ENCODE peak calls at places on chromosomes 5 and 9, in four cellular contexts. One of them, this sample, is unnamed.
A peak's percentile ranks its signal among the peaks of the same experiment; 100 is the strongest.

GRCh38 chr9:123926986-123927385 is 2.9 kb downstream of the DENND1A start:
- DNase-seq in GDM1: no peak
- DNase-seq in HT1080: no peak
- DNase-seq in CD8-positive, alpha-beta T cell: no peak
- DNase-seq in this sample: no peak

GRCh38 chr9:114366334-114367128 is 21.3 kb downstream of the AKNA start:
- DNase-seq in GDM1: no peak
- DNase-seq in HT1080: peak; percentile 88
- DNase-seq in CD8-positive, alpha-beta T cell: peak; percentile 59
- DNase-seq in this sample: no peak

GRCh38 chr5:136018814-136019777 is 9.7 kb upstream of the TGFBI start:
- DNase-seq in CD8-positive, alpha-beta T cell: no peak
- DNase-seq in GDM1: no peak
- DNase-seq in HT1080: peak; percentile 78
- DNase-seq in this sample: no peak

GRCh38 chr5:53265043-53265442 is 155.5 kb upstream of the MOCS2 start:
- DNase-seq in HT1080: peak; percentile 46
- DNase-seq in GDM1: no peak
- DNase-seq in CD8-positive, alpha-beta T cell: no peak
- DNase-seq in this sample: no peak

GRCh38 chr9:112268421-112268820 is 65.0 kb downstream of the PTBP3 start:
- DNase-seq in GDM1: no peak
- DNase-seq in HT1080: no peak
- DNase-seq in CD8-positive, alpha-beta T cell: no peak
- DNase-seq in this sample: no peak

GRCh38 chr9:23587433-23587832 is 238.6 kb downstream of the ELAVL2 start:
- DNase-seq in HT1080: no peak
- DNase-seq in CD8-positive, alpha-beta T cell: no peak
- DNase-seq in GDM1: no peak
- DNase-seq in this sample: no peak

GRCh38 chr5:144549580-144549979 is 378.9 kb downstream of the KCTD16 start:
- DNase-seq in HT1080: no peak
- DNase-seq in GDM1: no peak
- DNase-seq in CD8-positive, alpha-beta T cell: no peak
- DNase-seq in this sample: no peak

GRCh38 chr5:135222171-135222681 is 176.8 kb downstream of the MACROH2A1 start:
- DNase-seq in HT1080: peak; percentile 53
- DNase-seq in CD8-positive, alpha-beta T cell: no peak
- DNase-seq in GDM1: no peak
- DNase-seq in this sample: no peak

GRCh38 chr5:41869150-41869738 is 981 bp downstream of the OXCT1 start:
- DNase-seq in HT1080: peak; percentile 11
- DNase-seq in GDM1: no peak
- DNase-seq in CD8-positive, alpha-beta T cell: no peak
- DNase-seq in this sample: no peak

GRCh38 chr9:82334286-82334685 is 345.7 kb downstream of the SPATA31D1 start:
- DNase-seq in HT1080: no peak
- DNase-seq in GDM1: no peak
- DNase-seq in CD8-positive, alpha-beta T cell: no peak
- DNase-seq in this sample: no peak